ENCODE peak calls at places on chromosomes 7 and 10, in six cellular contexts. One of them, this sample, is unnamed.

GRCh38 chr10:58971806-58972491 is 204.5 kb upstream of the PHYHIPL start:
- DNase-seq in iPS-NIHi11: no peak
- DNase-seq in SHP77: no peak
- DNase-seq in NT2/D1: no peak
- DNase-seq in Kasumi-1: no peak
- DNase-seq in retina: peak; percentile 49
- DNase-seq in this sample: no peak

GRCh38 chr10:132193907-132194552 is 7.3 kb downstream of the DPYSL4 start:
- DNase-seq in iPS-NIHi11: peak; percentile 83
- DNase-seq in SHP77: no peak
- DNase-seq in NT2/D1: no peak
- DNase-seq in Kasumi-1: peak; percentile 36
- DNase-seq in retina: no peak
- DNase-seq in this sample: peak; percentile 67

GRCh38 chr10:58820862-58821559 is 308.3 kb downstream of the BICC1 start:
- DNase-seq in iPS-NIHi11: no peak
- DNase-seq in SHP77: no peak
- DNase-seq in NT2/D1: no peak
- DNase-seq in Kasumi-1: no peak
- DNase-seq in retina: no peak
- DNase-seq in this sample: peak; percentile 66

GRCh38 chr7:51316666-51317581 is at the start of gene COBL:
- DNase-seq in iPS-NIHi11: peak; percentile 75
- DNase-seq in SHP77: no peak
- DNase-seq in NT2/D1: peak; percentile 51
- DNase-seq in Kasumi-1: no peak
- DNase-seq in retina: peak; percentile 51
- DNase-seq in this sample: peak; percentile 30

GRCh38 chr7:76089865-76090495 is 42.1 kb downstream of the MDH2 start:
- DNase-seq in iPS-NIHi11: no peak
- DNase-seq in SHP77: no peak
- DNase-seq in NT2/D1: no peak
- DNase-seq in Kasumi-1: no peak
- DNase-seq in retina: no peak
- DNase-seq in this sample: no peak

GRCh38 chr10:72126184-72126871 is 38.0 kb upstream of the SPOCK2 start:
- DNase-seq in iPS-NIHi11: peak; percentile 41
- DNase-seq in SHP77: no peak
- DNase-seq in NT2/D1: no peak
- DNase-seq in Kasumi-1: peak; percentile 78
- DNase-seq in retina: no peak
- DNase-seq in this sample: peak; percentile 64

GRCh38 chr10:2633630-2634029 is 433.7 kb upstream of the PFKP start:
- DNase-seq in iPS-NIHi11: no peak
- DNase-seq in SHP77: no peak
- DNase-seq in NT2/D1: no peak
- DNase-seq in Kasumi-1: no peak
- DNase-seq in retina: no peak
- DNase-seq in this sample: no peak

GRCh38 chr7:1410992-1411391 is 48.3 kb downstream of the MICALL2 start:
- DNase-seq in iPS-NIHi11: no peak
- DNase-seq in SHP77: no peak
- DNase-seq in NT2/D1: no peak
- DNase-seq in Kasumi-1: no peak
- DNase-seq in retina: peak; percentile 6
- DNase-seq in this sample: no peak

GRCh38 chr7:131354390-131354789 is 26.7 kb downstream of the MKLN1 start:
- DNase-seq in iPS-NIHi11: no peak
- DNase-seq in SHP77: no peak
- DNase-seq in NT2/D1: no peak
- DNase-seq in Kasumi-1: no peak
- DNase-seq in retina: no peak
- DNase-seq in this sample: no peak

GRCh38 chr7:85324145-85324799 is 137.4 kb upstream of the SEMA3D start:
- DNase-seq in iPS-NIHi11: no peak
- DNase-seq in SHP77: no peak
- DNase-seq in NT2/D1: no peak
- DNase-seq in Kasumi-1: no peak
- DNase-seq in retina: no peak
- DNase-seq in this sample: no peak

GRCh38 chr7:151813997-151814396 is 62.9 kb downstream of the PRKAG2 start:
- DNase-seq in iPS-NIHi11: peak; percentile 55
- DNase-seq in SHP77: no peak
- DNase-seq in NT2/D1: no peak
- DNase-seq in Kasumi-1: no peak
- DNase-seq in retina: peak; percentile 32
- DNase-seq in this sample: no peak

GRCh38 chr7:96996111-96996936 is 9.0 kb upstream of the DLX6 start:
- DNase-seq in iPS-NIHi11: no peak
- DNase-seq in SHP77: no peak
- DNase-seq in NT2/D1: no peak
- DNase-seq in Kasumi-1: no peak
- DNase-seq in retina: peak; percentile 65
- DNase-seq in this sample: no peak

GRCh38 chr10:102027261-102027660 is 28.7 kb downstream of the ARMH3 start:
- DNase-seq in iPS-NIHi11: no peak
- DNase-seq in SHP77: no peak
- DNase-seq in NT2/D1: no peak
- DNase-seq in Kasumi-1: no peak
- DNase-seq in retina: no peak
- DNase-seq in this sample: no peak

GRCh38 chr10:35089641-35090161 is 440 bp downstream of the CUL2 start:
- DNase-seq in iPS-NIHi11: peak; percentile 43
- DNase-seq in SHP77: no peak
- DNase-seq in NT2/D1: no peak
- DNase-seq in Kasumi-1: peak; percentile 35
- DNase-seq in retina: no peak
- DNase-seq in this sample: peak; percentile 33

This sample was measured in RWPE1.